ENCODE peak calls at places on chromosomes 11 and 22, in seven cellular contexts. P is stimulated activated CD4-positive, alpha-beta T cell treated with anti-CD3 and anti-CD28 coated beads, Interleukin-1b, Interleukin-23, amount 100 ng/mL, for 1 hour; T is hypothalamus; N is EL; G is posterior cingulate gyrus; H is activated T-helper 1 cell treated with anti-CD3 and anti-CD28 coated beads, Interleukin-12 subunit alpha, Interleukin-12 subunit beta, Interleukin-2, Interleukin-4 antibody, amounts not matched to agents 30 ng/mL and 10 ng/mL and 1 ng/mL, durations not matched to agents 14 hours and 24 hours and 36 hours; O is T-helper 22 cell. X is an unnamed sample.

GRCh38 chr11:134516529-134516928 is 104.5 kb upstream of the B3GAT1 start:
- DNase-seq in T (no peak), P (no peak), N (no peak), H (no peak), O (no peak), G (no peak), X (no peak)

GRCh38 chr22:27370281-27370680 is 431.3 kb downstream of the MN1 start:
- DNase-seq in N (no peak), P (no peak), H (no peak), G (no peak), T (no peak), O (no peak), X (no peak)

GRCh38 chr11:9003573-9004309 is at the start of gene NRIP3:
- DNase-seq in H (peak), G (peak), O (peak), T (no peak), N (peak), P (peak), X (peak)

GRCh38 chr22:38963872-38964271 is 6.5 kb downstream of the APOBEC3A start:
- DNase-seq in N (no peak), H (no peak), G (no peak), P (no peak), T (no peak), O (no peak), X (no peak)

GRCh38 chr22:40443675-40444482 is 73.5 kb downstream of the SGSM3 start:
- DNase-seq in O (no peak), N (no peak), H (no peak), P (no peak), G (no peak), T (no peak), X (no peak)

GRCh38 chr22:25419247-25420113 is 145.0 kb upstream of the GRK3 start:
- DNase-seq in N (no peak), G (no peak), T (no peak), O (no peak), P (no peak), H (no peak), X (no peak)

GRCh38 chr11:11579012-11579755 is 42.6 kb downstream of the GALNT18 start:
- DNase-seq in G (no peak), N (no peak), O (no peak), T (no peak), H (no peak), P (no peak), X (no peak)

GRCh38 chr22:27397948-27398330 is 403.6 kb downstream of the MN1 start:
- DNase-seq in G (no peak), O (no peak), H (no peak), T (no peak), P (no peak), N (no peak), X (no peak)